ENCODE peak calls at places on chromosomes 13 and 19, in six cellular contexts. N, V, L, W, D and Q are unnamed samples.

GRCh38 chr19:6743071-6743470 is 3.6 kb downstream of the TRIP10 start:
- DNase-seq in N (no peak), V (no peak), L (no peak), W (no peak), D (no peak), Q (no peak)

GRCh38 chr13:39815345-39816111 is 160.1 kb downstream of the COG6 start:
- DNase-seq in N (no peak), V (no peak), L (no peak), W (no peak), D (no peak), Q (no peak)

GRCh38 chr13:107339209-107339608 is 771.3 kb upstream of the ARGLU1 start:
- DNase-seq in N (no peak), V (no peak), L (no peak), W (no peak), D (no peak), Q (no peak)

GRCh38 chr13:62357887-62358645 is 942.4 kb upstream of the PCDH20 start:
- DNase-seq in N (peak), V (no peak), L (no peak), W (no peak), D (no peak), Q (no peak)

GRCh38 chr19:39087907-39088686 is 3.9 kb downstream of the ACP7 start:
- DNase-seq in N (no peak), V (no peak), L (no peak), W (no peak), D (no peak), Q (no peak)

GRCh38 chr13:113507564-113508210 is 17.2 kb upstream of the DCUN1D2 start:
- DNase-seq in N (no peak), V (no peak), L (no peak), W (no peak), D (no peak), Q (no peak)

GRCh38 chr13:31909889-31910551 is 121.6 kb upstream of the FRY start:
- DNase-seq in N (peak), V (peak), L (peak), W (no peak), D (no peak), Q (no peak)

GRCh38 chr13:74574964-74575728 is 440.9 kb upstream of the KLF12 start:
- DNase-seq in N (no peak), V (no peak), L (no peak), W (no peak), D (no peak), Q (no peak)

GRCh38 chr13:90533866-90534265 is 813.6 kb upstream of the MIR17HG start:
- DNase-seq in N (no peak), V (no peak), L (no peak), W (no peak), D (no peak), Q (no peak)

GRCh38 chr13:28185256-28185655 is 46.9 kb downstream of the PAN3 start:
- DNase-seq in N (no peak), V (no peak), L (no peak), W (no peak), D (no peak), Q (no peak)

GRCh38 chr13:41428155-41428554 is 29.2 kb upstream of the RGCC start:
- DNase-seq in N (no peak), V (no peak), L (no peak), W (no peak), D (no peak), Q (no peak)

GRCh38 chr19:37699057-37699456 is 20.5 kb downstream of the ZNF607 start:
- DNase-seq in N (no peak), V (no peak), L (no peak), W (no peak), D (no peak), Q (no peak)

GRCh38 chr13:21637296-21637695 is 33.3 kb upstream of the MICU2 start:
- DNase-seq in N (no peak), V (peak), L (no peak), W (no peak), D (no peak), Q (no peak)

GRCh38 chr13:100063906-100064305 is 25.0 kb upstream of the PCCA start:
- DNase-seq in N (no peak), V (no peak), L (no peak), W (no peak), D (no peak), Q (no peak)

GRCh38 chr13:30790592-30790991 is 55.2 kb downstream of the ALOX5AP start:
- DNase-seq in N (no peak), V (no peak), L (no peak), W (no peak), D (no peak), Q (no peak)

GRCh38 chr19:28553005-28553404 is 659.9 kb downstream of the UQCRFS1 start:
- DNase-seq in N (no peak), V (no peak), L (no peak), W (no peak), D (no peak), Q (no peak)

GRCh38 chr13:92963029-92963428 is 263.6 kb upstream of the GPC6 start:
- DNase-seq in N (no peak), V (no peak), L (no peak), W (no peak), D (no peak), Q (no peak)

GRCh38 chr13:83453723-83454122 is 428.6 kb downstream of the SLITRK1 start:
- DNase-seq in N (no peak), V (no peak), L (no peak), W (no peak), D (no peak), Q (no peak)

GRCh38 chr13:75537401-75538365 is at the start of gene COMMD6:
- DNase-seq in N (peak), V (peak), L (peak), W (peak), D (peak), Q (peak)

GRCh38 chr19:44687898-44688297 is 11.1 kb upstream of the CEACAM16 start:
- DNase-seq in N (no peak), V (no peak), L (no peak), W (no peak), D (no peak), Q (no peak)

GRCh38 chr13:26806891-26807290 is 46.3 kb upstream of the GPR12 start:
- DNase-seq in N (no peak), V (no peak), L (no peak), W (no peak), D (no peak), Q (no peak)

GRCh38 chr19:52956917-52957316 is 5.8 kb downstream of the ZNF816 start:
- DNase-seq in N (no peak), V (no peak), L (no peak), W (no peak), D (no peak), Q (no peak)

GRCh38 chr13:110108348-110109139 is 198.4 kb downstream of the COL4A1 start:
- DNase-seq in N (no peak), V (peak), L (peak), W (no peak), D (peak), Q (no peak)

GRCh38 chr13:110719036-110719710 is 5.7 kb downstream of the ING1 start:
- DNase-seq in N (no peak), V (no peak), L (no peak), W (no peak), D (no peak), Q (no peak)

GRCh38 chr19:13097331-13098258 is 5.1 kb downstream of the LYL1 start:
- DNase-seq in N (no peak), V (no peak), L (no peak), W (no peak), D (peak), Q (no peak)

GRCh38 chr13:23996456-23996855 is 99.2 kb upstream of the C1QTNF9B start:
- DNase-seq in N (no peak), V (no peak), L (no peak), W (no peak), D (no peak), Q (no peak)

GRCh38 chr13:44109986-44110640 is 230.4 kb downstream of the LACC1 start:
- DNase-seq in N (no peak), V (no peak), L (no peak), W (no peak), D (no peak), Q (no peak)

GRCh38 chr19:2627855-2628254 is 74.6 kb downstream of the GNG7 start:
- DNase-seq in N (no peak), V (no peak), L (no peak), W (no peak), D (no peak), Q (no peak)

GRCh38 chr19:2624537-2625091 is 77.9 kb downstream of the GNG7 start:
- DNase-seq in N (no peak), V (peak), L (no peak), W (no peak), D (peak), Q (no peak)

GRCh38 chr19:2623743-2624142 is 78.8 kb downstream of the GNG7 start:
- DNase-seq in N (no peak), V (no peak), L (no peak), W (no peak), D (no peak), Q (no peak)

GRCh38 chr19:2627319-2627829 is 75.1 kb downstream of the GNG7 start:
- DNase-seq in N (no peak), V (peak), L (no peak), W (peak), D (peak), Q (no peak)

GRCh38 chr19:2625434-2625833 is 77.1 kb downstream of the GNG7 start:
- DNase-seq in N (no peak), V (peak), L (no peak), W (no peak), D (peak), Q (no peak)
- TF ChIP-seq POLR2AphosphoS5 in N (no peak), V (no peak), L (no peak), W (no peak), D (no peak), Q (no peak)

DNA sequence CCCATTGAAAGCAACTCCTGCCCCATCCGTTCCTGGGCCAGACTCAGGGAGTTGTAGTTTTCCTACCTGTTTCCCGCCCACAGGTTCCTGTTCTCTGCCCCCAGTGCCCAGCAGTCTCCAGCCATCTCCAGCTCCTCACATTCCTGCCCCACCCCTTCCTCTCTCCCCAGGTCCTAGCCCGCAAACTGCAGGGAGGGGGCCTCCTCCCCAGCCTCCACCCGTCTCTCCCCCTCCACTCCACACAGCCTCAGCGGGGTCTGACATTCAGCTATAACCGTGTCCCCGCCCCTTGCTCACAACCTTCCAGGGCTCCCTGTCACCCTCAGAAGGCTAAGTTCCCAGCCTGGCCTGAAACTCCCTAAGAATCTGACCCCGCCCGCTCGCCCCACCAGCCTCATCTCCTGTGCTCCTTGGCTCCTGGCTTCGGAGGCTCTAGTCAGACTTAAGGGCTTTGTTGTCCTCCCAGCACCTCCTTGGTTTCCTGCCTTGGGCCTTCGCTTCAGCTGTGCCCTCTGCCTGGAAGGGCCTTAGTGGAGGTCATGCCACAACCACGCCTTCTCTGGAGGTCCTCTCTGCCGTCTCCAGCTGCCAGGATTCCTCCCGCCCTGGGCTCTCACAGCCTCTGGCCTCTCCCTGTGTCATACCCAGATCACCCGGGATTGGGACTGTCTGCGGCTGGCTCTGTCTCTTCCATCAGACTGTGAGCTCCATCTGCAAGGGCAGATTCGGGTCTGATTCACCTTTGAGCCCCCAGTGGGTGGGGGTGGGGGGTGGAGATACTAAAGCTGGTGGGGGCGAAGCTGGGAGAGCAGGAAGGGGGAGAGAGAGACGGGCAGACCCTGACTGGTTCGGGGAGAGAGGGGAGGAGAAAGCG is 5.1 kb upstream of the SPACA6 start:
- DNase-seq in N (no peak), V (peak), L (no peak), W (peak), D (peak), Q (no peak)
- TF ChIP-seq POLR2AphosphoS5 in N (no peak), V (no peak), L (no peak), W (no peak), D (peak), Q (no peak)

DNA sequence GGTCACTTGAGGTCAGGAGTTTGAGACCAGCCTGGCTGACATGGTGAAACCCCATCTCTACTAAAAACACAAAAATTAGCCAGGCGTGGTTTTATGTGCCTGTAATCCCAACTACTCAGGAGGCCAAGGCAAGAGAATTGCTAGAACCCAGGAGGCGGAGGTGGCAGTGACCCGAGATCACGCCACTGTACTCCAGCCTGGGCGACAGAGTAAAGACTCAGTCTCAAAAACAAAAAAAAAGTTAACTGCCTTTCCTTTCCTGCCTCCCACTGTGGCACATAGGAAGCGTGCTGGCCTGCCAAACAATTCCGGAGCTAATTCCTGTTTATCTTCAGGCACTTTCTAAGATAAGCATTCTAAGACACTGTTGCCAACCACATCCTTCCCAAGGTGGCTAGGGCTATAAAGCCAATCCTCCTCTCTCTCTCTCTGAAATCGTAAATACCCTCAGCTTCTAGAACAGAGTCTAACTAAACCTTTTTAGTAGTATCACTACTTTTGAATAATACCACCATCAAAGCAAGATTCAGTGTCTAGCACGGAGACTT is 21.6 kb downstream of the SLC25A30 start:
- DNase-seq in N (no peak), V (peak), L (no peak), W (no peak), D (no peak), Q (no peak)
- TF ChIP-seq POLR2AphosphoS5 in N (no peak), V (peak), L (no peak), W (no peak), D (no peak), Q (no peak)

DNA sequence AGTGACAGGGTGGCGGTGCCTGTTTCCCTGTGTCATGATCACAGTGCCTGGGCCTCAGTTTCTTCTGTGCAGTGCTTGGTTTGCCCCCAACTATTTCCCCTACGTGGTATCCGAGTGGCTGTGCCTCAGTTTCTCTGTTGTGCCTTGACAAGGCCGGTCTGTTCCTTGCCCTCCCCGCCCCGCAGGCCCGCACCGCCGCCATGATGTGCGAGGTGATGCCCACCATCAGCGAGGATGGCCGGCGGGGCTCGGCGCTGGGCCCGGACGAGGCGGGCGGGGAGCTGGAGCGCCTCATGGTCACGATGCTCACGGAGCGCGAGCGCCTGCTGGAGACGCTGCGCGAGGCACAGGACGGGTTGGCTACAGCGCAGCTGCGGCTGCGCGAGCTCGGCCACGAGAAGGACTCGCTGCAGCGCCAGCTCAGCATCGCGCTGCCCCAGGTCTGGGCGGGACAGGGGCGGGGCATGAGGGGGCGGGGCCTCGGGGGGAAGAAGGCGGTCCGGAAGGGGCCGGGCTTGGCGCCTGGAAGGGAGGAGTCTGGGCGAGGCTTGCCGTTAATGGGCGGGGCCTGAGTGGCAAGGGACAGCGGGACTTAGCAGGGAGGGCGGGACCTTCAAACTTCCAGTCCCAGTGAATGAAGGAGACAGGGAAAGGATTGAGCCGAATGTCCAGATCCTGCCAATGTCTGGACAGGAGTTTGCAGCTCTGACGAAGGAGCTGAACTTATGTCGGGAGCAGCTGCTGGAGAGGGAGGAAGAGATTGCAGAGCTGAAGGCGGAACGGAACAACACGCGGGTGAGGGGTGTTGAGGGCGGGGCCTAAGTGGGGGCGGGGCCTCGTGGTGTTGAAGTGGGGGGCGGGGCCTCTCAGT is 8.6 kb downstream of the PPFIA3 start:
- DNase-seq in N (peak), V (peak), L (peak), W (peak), D (peak), Q (peak)
- TF ChIP-seq POLR2AphosphoS5 in N (no peak), V (peak), L (peak), W (no peak), D (no peak), Q (no peak)

GRCh38 chr19:49657493-49658138 is 8.0 kb downstream of the IRF3 start:
- DNase-seq in N (no peak), V (no peak), L (no peak), W (no peak), D (no peak), Q (no peak)
- TF ChIP-seq POLR2AphosphoS5 in N (no peak), V (no peak), L (no peak), W (no peak), D (no peak), Q (no peak)

GRCh38 chr19:2302319-2303208 is 5.4 kb downstream of the LINGO3 start:
- DNase-seq in N (no peak), V (peak), L (no peak), W (peak), D (peak), Q (no peak)
- TF ChIP-seq POLR2AphosphoS5 in N (no peak), V (no peak), L (no peak), W (no peak), D (no peak), Q (peak)

GRCh38 chr19:47319923-47320871 is 10.5 kb downstream of the C5AR1 start:
- DNase-seq in N (no peak), V (no peak), L (no peak), W (no peak), D (no peak), Q (no peak)

GRCh38 chr19:47323872-47324271 is 8.1 kb upstream of the C5AR2 start:
- DNase-seq in N (no peak), V (no peak), L (no peak), W (no peak), D (no peak), Q (no peak)

GRCh38 chr19:47321582-47321981 is 10.4 kb upstream of the C5AR2 start:
- DNase-seq in N (no peak), V (no peak), L (no peak), W (no peak), D (no peak), Q (no peak)

GRCh38 chr19:47322048-47322447 is 9.9 kb upstream of the C5AR2 start:
- DNase-seq in N (no peak), V (no peak), L (no peak), W (no peak), D (no peak), Q (no peak)

GRCh38 chr19:47324502-47324901 is 7.5 kb upstream of the C5AR2 start:
- DNase-seq in N (no peak), V (no peak), L (no peak), W (no peak), D (peak), Q (no peak)
- TF ChIP-seq POLR2AphosphoS5 in N (no peak), V (peak), L (no peak), W (no peak), D (peak), Q (no peak)

DNA sequence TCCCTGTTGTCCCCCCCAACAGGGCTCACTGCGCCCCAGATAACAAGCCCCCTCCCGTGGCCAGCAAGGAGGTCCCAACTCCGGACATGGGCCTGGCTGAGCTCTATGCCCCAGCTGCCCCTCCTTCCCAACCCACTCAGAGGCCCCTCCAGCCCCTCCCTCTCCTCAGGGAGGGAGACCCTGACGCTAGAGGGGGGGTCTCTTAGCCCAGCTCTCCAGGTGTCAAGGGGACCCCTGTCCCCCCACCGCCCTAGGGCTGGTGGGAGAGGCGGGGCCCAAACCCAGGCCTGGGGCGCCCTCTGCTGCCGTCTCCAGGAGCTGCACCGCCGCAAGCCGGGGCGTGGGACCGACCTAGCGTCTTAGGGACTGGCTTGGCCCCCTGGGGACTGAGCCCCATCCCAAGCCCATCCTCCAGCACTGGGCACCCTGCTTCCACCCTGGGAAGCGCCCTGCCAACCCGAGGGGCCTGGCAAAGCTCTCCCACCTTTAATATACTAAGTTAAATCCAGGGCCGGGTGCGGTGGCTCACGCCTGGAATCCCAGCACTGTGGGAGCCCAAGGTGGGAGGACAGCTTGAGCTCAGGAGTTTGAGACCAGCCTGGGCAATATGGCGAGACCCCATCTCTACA is 1.4 kb downstream of the GRIN3B start:
- DNase-seq in N (no peak), V (peak), L (no peak), W (peak), D (no peak), Q (peak)
- TF ChIP-seq POLR2AphosphoS5 in N (no peak), V (no peak), L (no peak), W (no peak), D (no peak), Q (no peak)